ENCODE peak calls at places on chromosomes 16 and 17, in five cellular contexts. L is AG04449, K is GM12865, Y is fibroblast of mammary gland, A is Caco-2. X is an unnamed sample.

GRCh38 chr16:55003916-55004315 is 73.3 kb downstream of the IRX5 start:
- DNase-seq in L (no peak), K (no peak), A (no peak), Y (no peak), X (no peak)

GRCh38 chr17:74453665-74454196 is 12.7 kb upstream of the CD300A start:
- DNase-seq in K (peak), L (no peak), A (no peak), Y (no peak), X (peak)

GRCh38 chr16:88482630-88483391 is 29.7 kb downstream of the ZFPM1 start:
- DNase-seq in K (no peak), A (no peak), Y (no peak), L (no peak), X (no peak)

GRCh38 chr17:35252646-35253045 is 9.8 kb downstream of the SLFN5 start:
- DNase-seq in L (no peak), K (peak), A (no peak), Y (peak), X (no peak)

GRCh38 chr16:88570691-88571092 is 489 bp downstream of the ZC3H18 start:
- DNase-seq in Y (no peak), L (no peak), K (peak), A (peak), X (no peak)

GRCh38 chr16:21554795-21555585 is 44.4 kb upstream of the METTL9 start:
- DNase-seq in A (peak), L (no peak), Y (peak), K (peak), X (peak)

GRCh38 chr16:57284206-57284951 is at the start of gene PLLP:
- DNase-seq in A (peak), Y (no peak), K (peak), L (no peak), X (peak)

GRCh38 chr17:81518113-81518784 is 5.7 kb upstream of the ACTG1 start:
- DNase-seq in L (no peak), Y (no peak), A (no peak), K (peak), X (no peak)

GRCh38 chr17:68460715-68461114 is 3.4 kb upstream of the WIPI1 start:
- DNase-seq in L (no peak), Y (no peak), A (no peak), K (peak), X (no peak)

GRCh38 chr16:17396762-17397498 is 73.8 kb downstream of the XYLT1 start:
- DNase-seq in K (no peak), Y (peak), L (no peak), A (no peak), X (no peak)

GRCh38 chr17:3698139-3698538 is 2.2 kb upstream of the P2RX5 start:
- DNase-seq in A (no peak), Y (no peak), K (no peak), L (no peak), X (no peak)

GRCh38 chr16:66605177-66605999 is 884 bp downstream of the CMTM3 start:
- DNase-seq in A (peak), L (no peak), K (peak), Y (peak), X (peak)

GRCh38 chr16:19912445-19913305 is 28.0 kb upstream of the GPRC5B start:
- DNase-seq in A (no peak), L (no peak), K (no peak), Y (peak), X (no peak)

GRCh38 chr16:15897834-15898254 is 9.4 kb upstream of the CEP20 start:
- DNase-seq in L (no peak), K (peak), Y (peak), A (no peak), X (no peak)

DNA sequence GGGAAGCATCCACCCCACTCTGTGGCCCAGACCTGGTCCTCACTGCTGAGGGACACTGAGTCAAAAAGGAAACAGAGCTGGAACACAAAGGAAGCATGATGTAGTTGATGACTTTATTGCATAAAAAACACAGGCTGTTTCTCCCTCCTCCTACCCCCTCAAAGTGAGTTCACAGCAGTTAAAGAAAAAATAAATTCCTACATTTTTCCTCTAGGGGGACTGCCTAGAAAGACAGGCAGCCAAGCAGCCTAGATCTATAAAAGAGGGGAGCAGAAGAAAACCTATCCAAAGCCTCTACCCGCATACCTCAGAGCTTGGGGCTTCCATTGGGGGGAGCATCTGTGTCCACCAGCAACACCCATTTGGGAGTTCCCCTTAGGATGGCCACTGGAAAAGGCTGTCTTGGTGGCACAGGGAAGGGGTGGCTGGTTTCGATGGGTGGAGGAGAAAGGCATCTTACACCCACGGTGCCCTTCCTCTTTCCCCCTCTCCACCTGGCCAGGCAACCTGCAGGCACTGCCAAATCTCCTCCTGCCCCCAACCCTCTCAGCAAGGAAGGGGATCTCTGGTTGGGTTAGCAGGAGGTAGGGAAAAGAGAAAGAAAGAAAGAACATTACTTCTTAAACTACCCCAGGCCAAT is 3.9 kb upstream of the SCRN2 start:
- DNase-seq in K (no peak), Y (peak), L (no peak), A (no peak), X (no peak)
- TF ChIP-seq CTCF in K (peak), Y (peak), L (no peak), A (peak), X (peak)

DNA sequence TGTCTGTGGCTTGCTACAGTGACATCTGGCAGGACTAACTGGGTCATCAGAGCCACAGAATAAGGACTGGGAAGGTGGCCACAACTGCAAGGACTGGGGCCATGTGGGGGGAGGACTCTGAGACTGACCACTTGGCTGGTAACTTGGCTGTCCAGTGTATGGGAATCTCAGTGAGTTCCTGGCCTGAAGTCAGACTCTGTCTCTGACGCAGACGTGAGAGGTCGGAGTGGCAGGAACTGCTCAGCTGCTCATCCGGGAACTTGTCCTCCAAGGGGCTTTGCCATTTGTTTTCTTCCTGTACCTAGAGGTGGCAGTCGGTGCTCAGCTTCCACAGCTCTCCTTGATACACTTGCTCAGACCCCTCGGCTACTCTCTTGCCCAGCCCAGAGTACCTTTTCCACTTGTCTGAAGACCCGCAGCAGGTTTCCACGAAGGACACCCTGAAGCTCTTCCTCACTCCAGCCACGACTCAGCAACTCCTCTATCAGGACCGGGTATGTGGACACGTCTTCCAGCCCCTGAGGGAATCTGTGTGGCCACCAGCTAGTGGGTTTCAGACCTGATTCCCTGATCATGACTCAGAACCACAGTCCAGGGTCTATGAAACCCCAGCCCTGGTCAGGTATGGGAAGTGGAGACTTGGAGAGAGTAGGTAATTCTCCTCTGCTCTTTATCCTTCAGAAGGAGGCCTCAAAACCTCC is 7.3 kb upstream of the DPEP3 start:
- DNase-seq in A (no peak), L (no peak), K (no peak), Y (no peak), X (no peak)
- TF ChIP-seq CTCF in A (no peak), L (no peak), K (no peak), Y (no peak), X (no peak)

GRCh38 chr17:56130030-56130429 is 23.2 kb upstream of the ANKFN1 start:
- DNase-seq in K (no peak), L (no peak), A (no peak), Y (no peak), X (no peak)

GRCh38 chr17:56121661-56122060 is 31.6 kb upstream of the ANKFN1 start:
- DNase-seq in A (peak), L (no peak), Y (no peak), K (no peak), X (no peak)

GRCh38 chr17:56131431-56131830 is 21.8 kb upstream of the ANKFN1 start:
- DNase-seq in L (no peak), Y (peak), K (no peak), A (no peak), X (no peak)

GRCh38 chr17:56125830-56126819 is 27.1 kb upstream of the ANKFN1 start:
- DNase-seq in Y (peak), L (peak), K (peak), A (peak), X (peak)
- TF ChIP-seq CTCF in Y (peak), L (peak), K (peak), A (peak), X (peak)

GRCh38 chr17:72433797-72434196 is 313.0 kb downstream of the SOX9 start:
- DNase-seq in A (no peak), K (no peak), L (no peak), Y (no peak), X (no peak)

GRCh38 chr17:72429066-72429638 is 308.3 kb downstream of the SOX9 start:
- DNase-seq in K (no peak), A (no peak), L (no peak), Y (no peak), X (no peak)

GRCh38 chr17:72432881-72433280 is 312.1 kb downstream of the SOX9 start:
- DNase-seq in A (no peak), Y (no peak), L (no peak), K (no peak), X (no peak)

GRCh38 chr17:72432143-72432604 is 311.4 kb downstream of the SOX9 start:
- DNase-seq in K (no peak), A (no peak), Y (no peak), L (no peak), X (no peak)

GRCh38 chr17:72430611-72431432 is 310.0 kb downstream of the SOX9 start:
- DNase-seq in A (no peak), Y (peak), L (no peak), K (no peak), X (no peak)
- TF ChIP-seq CTCF in A (peak), Y (peak), L (no peak), K (peak), X (peak)

GRCh38 chr17:29114141-29114540 is 66.1 kb downstream of the MYO18A start:
- DNase-seq in Y (peak), L (no peak), A (no peak), K (no peak), X (no peak)

GRCh38 chr17:29117440-29117753 is 62.8 kb downstream of the MYO18A start:
- DNase-seq in Y (no peak), L (no peak), A (no peak), K (no peak), X (no peak)

GRCh38 chr17:29116652-29117439 is 63.4 kb downstream of the MYO18A start:
- DNase-seq in Y (peak), A (peak), K (peak), L (no peak), X (peak)

GRCh38 chr17:29115435-29115834 is 64.8 kb downstream of the MYO18A start:
- DNase-seq in Y (no peak), K (no peak), A (no peak), L (no peak), X (no peak)

DNA sequence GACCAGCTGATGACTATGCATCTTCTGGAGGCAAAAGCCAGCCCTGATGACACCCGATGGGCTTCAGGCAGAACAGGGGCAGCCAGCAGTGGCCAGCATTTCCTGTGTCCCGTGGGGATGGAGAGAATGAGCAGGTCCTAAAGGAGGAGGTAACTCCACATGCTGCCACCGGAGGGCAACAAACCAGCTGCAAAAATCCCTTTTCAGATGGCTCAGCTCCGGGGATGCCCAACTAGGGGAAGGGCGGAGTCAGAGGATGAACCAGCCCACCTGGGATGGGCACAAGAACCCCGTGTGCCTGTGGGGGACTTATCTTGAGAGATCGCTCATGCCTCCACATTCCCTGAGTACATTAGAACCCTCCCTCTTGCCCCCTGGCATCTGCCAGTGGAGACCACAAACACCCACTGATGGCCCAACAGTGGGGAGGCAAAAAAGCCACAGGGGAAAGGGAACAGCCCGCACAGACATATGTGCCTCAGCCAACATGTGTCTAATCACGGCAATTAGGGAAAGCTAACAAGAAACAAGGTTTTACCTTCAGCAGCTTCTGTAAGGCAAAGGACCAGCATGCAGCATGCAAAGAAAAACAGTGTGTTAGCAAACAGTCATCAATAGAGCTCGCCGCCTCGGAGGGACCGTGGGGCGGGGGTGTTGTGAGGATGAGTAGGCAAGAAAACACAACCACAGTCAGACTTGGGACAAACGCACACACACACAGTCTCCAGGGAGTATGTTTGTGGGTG is 64.1 kb downstream of the MYO18A start:
- DNase-seq in K (peak), Y (peak), A (peak), L (no peak), X (no peak)
- TF ChIP-seq CTCF in K (no peak), Y (peak), A (peak), L (peak), X (peak)

GRCh38 chr16:85798283-85798776 is 1.0 kb downstream of the EMC8 start:
- DNase-seq in A (peak), L (no peak), Y (no peak), K (no peak), X (no peak)

GRCh38 chr16:85796599-85796998 is 2.7 kb downstream of the EMC8 start:
- DNase-seq in K (no peak), L (no peak), Y (no peak), A (no peak), X (no peak)

GRCh38 chr16:85800321-85800669 is 800 bp downstream of the COX4I1 start:
- DNase-seq in A (no peak), K (peak), Y (no peak), L (no peak), X (no peak)

GRCh38 chr16:85799497-85800320 is at the start of the genes COX4I1 and EMC8:
- DNase-seq in L (peak), Y (peak), K (peak), A (peak), X (peak)

GRCh38 chr16:85798901-85799496 is 345 bp downstream of the EMC8 start:
- DNase-seq in Y (peak), L (no peak), K (peak), A (peak), X (peak)
- TF ChIP-seq CTCF in Y (no peak), L (no peak), K (no peak), A (no peak), X (no peak)

GRCh38 chr17:43428524-43428923 is 29.7 kb downstream of the ARL4D start:
- DNase-seq in L (no peak), K (no peak), Y (no peak), A (no peak), X (no peak)
- TF ChIP-seq CTCF in L (no peak), K (peak), Y (peak), A (no peak), X (peak)

GRCh38 chr17:36591434-36592315 is at the start of gene DHRS11:
- DNase-seq in A (peak), Y (peak), K (peak), L (no peak), X (peak)
- TF ChIP-seq CTCF in A (peak), Y (no peak), K (no peak), L (no peak), X (no peak)

DNA sequence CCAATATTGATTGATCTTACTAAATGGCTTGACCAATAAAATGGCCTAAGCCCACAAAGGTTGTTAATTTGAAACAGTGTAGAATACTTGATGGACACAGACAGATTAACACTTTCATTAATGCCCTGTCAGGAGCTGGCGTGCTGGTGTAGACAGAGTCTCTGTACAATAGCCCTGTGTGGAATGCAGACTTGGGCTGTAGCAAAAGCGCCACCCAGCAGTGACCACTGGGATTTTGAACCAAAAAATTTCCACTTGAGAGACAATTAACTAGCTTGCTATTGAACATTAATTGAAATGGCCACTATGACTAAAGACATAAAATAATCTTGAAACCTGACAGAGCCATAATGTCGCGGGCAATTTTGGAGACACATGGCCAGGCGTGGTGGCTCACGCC is 19.7 kb upstream of the GUCY2D start:
- DNase-seq in K (no peak), Y (no peak), A (no peak), L (no peak), X (no peak)
- TF ChIP-seq CTCF in K (no peak), Y (peak), A (no peak), L (peak), X (peak)

X was measured in progenitor cell of endocrine pancreas.